ENCODE peak calls at places on chromosomes 7 and 10, in eight cellular contexts. I is cardiac fibroblast, B is heart right ventricle, X is AG04450, Q is Panc1, O is colonic mucosa, L is mucosa of descending colon, R is endodermal cell. Y is an unnamed sample.
A peak's percentile ranks its signal among the peaks of the same experiment; 100 is the strongest.

GRCh38 chr7:28041508-28042314 is 138.9 kb downstream of the JAZF1 start:
- DNase-seq in I (peak; percentile 82), B (no peak), X (peak; percentile 53), Q (no peak), O (no peak), L (no peak), R (no peak), Y (peak; percentile 81)

GRCh38 chr10:79003183-79004100 is 65.3 kb upstream of the ZMIZ1 start:
- DNase-seq in I (no peak), B (peak; percentile 30), X (no peak), Q (no peak), O (no peak), L (no peak), R (no peak), Y (no peak)

GRCh38 chr7:24216576-24217116 is 67.3 kb upstream of the NPY start:
- DNase-seq in I (peak; percentile 2), B (no peak), X (peak; percentile 75), Q (no peak), O (no peak), L (no peak), R (no peak), Y (peak; percentile 1)

GRCh38 chr10:26478061-26478460 is 39.9 kb downstream of the APBB1IP start:
- DNase-seq in I (no peak), B (no peak), X (no peak), Q (no peak), O (no peak), L (no peak), R (no peak), Y (no peak)

GRCh38 chr10:124534231-124534798 is 72.7 kb downstream of the LHPP start:
- DNase-seq in I (peak; percentile 45), B (no peak), X (no peak), Q (no peak), O (no peak), L (no peak), R (peak; percentile 82), Y (peak; percentile 30)

GRCh38 chr7:22572292-22572691 is 72.3 kb upstream of the STEAP1B start:
- DNase-seq in I (no peak), B (no peak), X (no peak), Q (no peak), O (no peak), L (no peak), R (no peak), Y (peak; percentile 32)

GRCh38 chr7:136114966-136115762 is 138.0 kb upstream of the MTPN start:
- DNase-seq in I (peak; percentile 61), B (peak; percentile 17), X (peak; percentile 20), Q (peak; percentile 33), O (peak; percentile 44), L (peak; percentile 39), R (peak; percentile 91), Y (no peak)

GRCh38 chr7:154794147-154794780 is 208.7 kb downstream of the PAXIP1 start:
- DNase-seq in I (no peak), B (no peak), X (no peak), Q (no peak), O (peak; percentile 34), L (peak; percentile 46), R (peak; percentile 94), Y (no peak)

GRCh38 chr7:118846977-118847376 is 622.5 kb downstream of the ANKRD7 start:
- DNase-seq in I (no peak), B (no peak), X (no peak), Q (no peak), O (no peak), L (no peak), R (no peak), Y (no peak)

GRCh38 chr10:54614062-54614461 is 187.0 kb downstream of the PCDH15 start:
- DNase-seq in I (peak; percentile 6), B (no peak), X (no peak), Q (no peak), O (no peak), L (no peak), R (no peak), Y (no peak)

GRCh38 chr10:131729361-131729760 is 171.4 kb upstream of the PPP2R2D start:
- DNase-seq in I (no peak), B (no peak), X (no peak), Q (no peak), O (peak; percentile 12), L (no peak), R (peak; percentile 49), Y (no peak)

GRCh38 chr7:40009301-40009700 is 59.2 kb downstream of the CDK13 start:
- DNase-seq in I (no peak), B (no peak), X (no peak), Q (no peak), O (no peak), L (no peak), R (no peak), Y (no peak)

GRCh38 chr7:1946461-1947450 is 276.7 kb downstream of the ELFN1 start:
- DNase-seq in I (no peak), B (no peak), X (no peak), Q (no peak), O (no peak), L (no peak), R (no peak), Y (no peak)

GRCh38 chr10:1476106-1476803 is 261.1 kb downstream of the ADARB2 start:
- DNase-seq in I (no peak), B (no peak), X (no peak), Q (no peak), O (no peak), L (no peak), R (no peak), Y (no peak)

GRCh38 chr10:132886211-132887099 is 55.9 kb downstream of the CFAP46 start:
- DNase-seq in I (no peak), B (no peak), X (no peak), Q (no peak), O (no peak), L (peak; percentile 21), R (no peak), Y (no peak)

GRCh38 chr7:44973610-44974401 is 5.0 kb downstream of the MYO1G start:
- DNase-seq in I (peak; percentile 43), B (no peak), X (no peak), Q (no peak), O (peak; percentile 40), L (peak; percentile 81), R (peak; percentile 90), Y (peak; percentile 49)

GRCh38 chr7:88301924-88302323 is 4.8 kb downstream of the STEAP4 start:
- DNase-seq in I (no peak), B (no peak), X (no peak), Q (no peak), O (no peak), L (no peak), R (no peak), Y (no peak)
- H3K4me3 ChIP-seq in I (no peak overlapping the region), B (no peak overlapping the region), X (no peak overlapping the region), Q (no peak overlapping the region), O (no peak overlapping the region), L (no peak overlapping the region), R (no peak overlapping the region), Y (no peak overlapping the region)

GRCh38 chr7:30983042-30983913 is 19.5 kb downstream of the GHRHR start:
- DNase-seq in I (peak; percentile 79), B (peak; percentile 82), X (peak; percentile 53), Q (peak; percentile 67), O (peak; percentile 79), L (peak; percentile 86), R (peak; percentile 98), Y (peak; percentile 68)

GRCh38 chr7:30984359-30985107 is 20.8 kb downstream of the GHRHR start:
- DNase-seq in I (peak; percentile 63), B (no peak), X (no peak), Q (no peak), O (no peak), L (no peak), R (peak; percentile 87), Y (peak; percentile 41)

GRCh38 chr7:30985756-30986155 is 22.0 kb downstream of the GHRHR start:
- DNase-seq in I (no peak), B (no peak), X (no peak), Q (no peak), O (no peak), L (no peak), R (no peak), Y (no peak)

GRCh38 chr7:30986331-30986730 is 22.6 kb downstream of the GHRHR start:
- DNase-seq in I (no peak), B (no peak), X (no peak), Q (no peak), O (no peak), L (no peak), R (no peak), Y (no peak)

GRCh38 chr7:30983914-30984247 is 20.1 kb downstream of the GHRHR start:
- DNase-seq in I (no peak), B (no peak), X (no peak), Q (no peak), O (no peak), L (no peak), R (no peak), Y (no peak)
- TF ChIP-seq CTCF in I (no peak), B (no peak), X (no peak), Q (no peak), O (peak; percentile 24), L (no peak), R (no peak), Y (no peak)

GRCh38 chr10:95480102-95480900 is 80.9 kb downstream of the SORBS1 start:
- DNase-seq in I (peak; percentile 22), B (peak; percentile 77), X (no peak), Q (no peak), O (peak; percentile 33), L (no peak), R (peak; percentile 73), Y (peak; percentile 5)
- H3K4me3 ChIP-seq in I (no peak overlapping the region), B (no peak overlapping the region), X (no peak overlapping the region), Q (no peak overlapping the region), O (no peak overlapping the region), L (no peak overlapping the region), R (no peak overlapping the region), Y (no peak overlapping the region)

GRCh38 chr7:105857009-105857952 is 19.1 kb downstream of the ATXN7L1 start:
- DNase-seq in I (no peak), B (no peak), X (no peak), Q (no peak), O (peak; percentile 4), L (no peak), R (no peak), Y (no peak)

GRCh38 chr7:105849122-105849855 is 27.1 kb downstream of the ATXN7L1 start:
- DNase-seq in I (peak; percentile 70), B (no peak), X (no peak), Q (no peak), O (no peak), L (no peak), R (peak; percentile 92), Y (peak; percentile 30)

GRCh38 chr7:105854516-105854915 is 21.9 kb downstream of the ATXN7L1 start:
- DNase-seq in I (no peak), B (no peak), X (no peak), Q (no peak), O (no peak), L (no peak), R (no peak), Y (no peak)

GRCh38 chr7:105851064-105851463 is 25.3 kb downstream of the ATXN7L1 start:
- DNase-seq in I (no peak), B (no peak), X (no peak), Q (no peak), O (no peak), L (no peak), R (no peak), Y (no peak)

DNA sequence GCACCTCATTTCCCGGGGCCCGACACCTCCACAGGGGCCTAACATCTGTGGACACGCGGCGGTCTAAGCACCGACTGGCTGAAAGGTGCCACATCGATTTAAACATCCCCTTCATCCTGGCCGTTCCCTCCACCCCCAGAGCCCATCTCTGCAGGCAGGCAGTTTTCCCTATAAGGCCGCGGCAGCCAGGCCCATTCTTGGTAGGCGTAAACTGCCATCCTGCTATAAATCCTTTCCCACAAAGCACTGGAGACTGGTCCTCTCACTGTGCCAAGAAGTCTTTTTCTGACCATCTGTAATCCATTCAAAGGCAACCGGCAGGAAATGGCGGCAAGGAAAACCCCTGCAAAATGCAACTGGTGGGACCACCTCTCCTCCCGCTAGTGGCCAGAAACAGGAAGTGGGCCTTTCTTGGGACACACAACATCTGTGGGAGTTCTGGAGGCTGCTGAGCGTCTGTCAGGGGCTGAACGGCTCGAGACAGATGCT is 22.4 kb downstream of the ATXN7L1 start:
- DNase-seq in I (no peak), B (no peak), X (no peak), Q (no peak), O (no peak), L (no peak), R (no peak), Y (no peak)
- TF ChIP-seq CTCF in I (no peak), B (no peak), X (peak; percentile 29), Q (no peak), O (no peak), L (no peak), R (peak; percentile 27), Y (peak; percentile 21)